ENCODE peak calls at places on chromosomes 7 and 10, in seven cellular contexts. R is neural crest cell; G is foreskin keratinocyte; T is NCI-H2081; E is GM13976; F is T1000; V is stimulated activated CD8-positive, alpha-beta memory T cell treated with anti-CD3 and anti-CD28 coated beads, Interleukin-12 subunit alpha, Interleukin-12 subunit beta, amount 100 ng/mL, for 4 hours. W is an unnamed sample.
A peak's percentile ranks its signal among the peaks of the same experiment; 100 is the strongest.

GRCh38 chr10:37860494-37861190 is 3.2 kb upstream of the ZNF248 start:
- DNase-seq in R (no peak), G (peak; percentile 37), T (no peak), E (no peak), F (peak; percentile 59), V (no peak), W (no peak)

GRCh38 chr7:38178004-38178694 is at the start of gene STARD3NL:
- DNase-seq in R (peak; percentile 95), G (peak; percentile 99), T (peak; percentile 100), E (peak; percentile 95), F (peak; percentile 97), V (peak; percentile 75), W (peak; percentile 99)

GRCh38 chr7:73899731-73900142 is 38.8 kb downstream of the TMEM270 start:
- DNase-seq in R (no peak), G (peak; percentile 25), T (no peak), E (no peak), F (peak; percentile 44), V (no peak), W (no peak)

GRCh38 chr10:5618829-5619228 is 47.6 kb downstream of the ASB13 start:
- DNase-seq in R (no peak), G (no peak), T (no peak), E (no peak), F (no peak), V (no peak), W (no peak)

GRCh38 chr7:54773472-54774399 is 14.7 kb upstream of the SEC61G start:
- DNase-seq in R (peak; percentile 81), G (peak; percentile 40), T (peak; percentile 84), E (peak; percentile 70), F (peak; percentile 69), V (peak; percentile 10), W (peak; percentile 81)

GRCh38 chr7:106012184-106012583 is 49.1 kb downstream of the CDHR3 start:
- DNase-seq in R (no peak), G (no peak), T (no peak), E (no peak), F (no peak), V (no peak), W (no peak)

GRCh38 chr7:51261117-51261835 is 55.3 kb downstream of the COBL start:
- DNase-seq in R (no peak), G (no peak), T (no peak), E (no peak), F (no peak), V (no peak), W (no peak)

GRCh38 chr10:71337219-71337625 is 18.2 kb downstream of the SLC29A3 start:
- DNase-seq in R (no peak), G (no peak), T (no peak), E (no peak), F (no peak), V (no peak), W (no peak)

GRCh38 chr10:100522945-100523344 is 3.3 kb upstream of the SEC31B start:
- DNase-seq in R (no peak), G (no peak), T (no peak), E (no peak), F (no peak), V (no peak), W (no peak)

GRCh38 chr10:94402204-94403033 is at the start of gene TBC1D12:
- DNase-seq in R (peak; percentile 89), G (peak; percentile 84), T (peak; percentile 94), E (peak; percentile 91), F (peak; percentile 96), V (peak; percentile 14), W (peak; percentile 95)

GRCh38 chr7:19009241-19009935 is 108.0 kb downstream of the TWIST1 start:
- DNase-seq in R (no peak), G (peak; percentile 24), T (no peak), E (no peak), F (no peak), V (no peak), W (no peak)

GRCh38 chr7:47500103-47500563 is 81.8 kb downstream of the TNS3 start:
- DNase-seq in R (no peak), G (no peak), T (no peak), E (no peak), F (no peak), V (no peak), W (peak; percentile 83)

GRCh38 chr10:7260912-7261700 is 149.7 kb downstream of the SFMBT2 start:
- DNase-seq in R (no peak), G (peak; percentile 56), T (no peak), E (no peak), F (peak; percentile 22), V (no peak), W (no peak)

GRCh38 chr7:155316427-155317113 is 18.9 kb downstream of the INSIG1 start:
- DNase-seq in R (no peak), G (no peak), T (no peak), E (no peak), F (no peak), V (no peak), W (no peak)

GRCh38 chr7:90262438-90262837 is 17.5 kb downstream of the CFAP69 start:
- DNase-seq in R (no peak), G (no peak), T (peak; percentile 8), E (peak; percentile 43), F (no peak), V (no peak), W (no peak)

GRCh38 chr10:3897156-3897555 is 112.1 kb upstream of the KLF6 start:
- DNase-seq in R (no peak), G (peak; percentile 87), T (no peak), E (no peak), F (no peak), V (no peak), W (no peak)

GRCh38 chr10:31064334-31064733 is 32.7 kb upstream of the ZNF438 start:
- DNase-seq in R (no peak), G (no peak), T (no peak), E (no peak), F (no peak), V (no peak), W (peak; percentile 23)

GRCh38 chr10:65670087-65670486 is 1255.7 kb upstream of the LRRTM3 start:
- DNase-seq in R (no peak), G (no peak), T (no peak), E (no peak), F (no peak), V (no peak), W (no peak)

GRCh38 chr7:12970626-12971025 is 283.2 kb downstream of the ARL4A start:
- DNase-seq in R (no peak), G (no peak), T (no peak), E (no peak), F (no peak), V (no peak), W (no peak)

GRCh38 chr10:127886371-127887051 is 6.2 kb downstream of the CLRN3 start:
- DNase-seq in R (no peak), G (no peak), T (no peak), E (no peak), F (no peak), V (no peak), W (peak; percentile 67)

GRCh38 chr7:129315916-129316315 is 91.1 kb downstream of the AHCYL2 start:
- DNase-seq in R (no peak), G (no peak), T (no peak), E (no peak), F (no peak), V (no peak), W (no peak)

GRCh38 chr7:155338632-155339320 is 41.1 kb downstream of the INSIG1 start:
- DNase-seq in R (no peak), G (no peak), T (no peak), E (peak; percentile 43), F (no peak), V (peak; percentile 23), W (no peak)

GRCh38 chr10:48604408-48605263 is at the start of gene ARHGAP22:
- DNase-seq in R (peak; percentile 8), G (no peak), T (no peak), E (peak; percentile 76), F (peak; percentile 58), V (no peak), W (peak; percentile 31)

GRCh38 chr10:32408690-32409089 is 37.2 kb upstream of the CCDC7 start:
- DNase-seq in R (no peak), G (no peak), T (no peak), E (no peak), F (no peak), V (no peak), W (no peak)

GRCh38 chr10:132273966-132274365 is 33.8 kb downstream of the STK32C start:
- DNase-seq in R (no peak), G (no peak), T (no peak), E (no peak), F (no peak), V (no peak), W (no peak)

GRCh38 chr7:128405345-128406146 is 4.2 kb downstream of the IMPDH1 start:
- DNase-seq in R (peak; percentile 47), G (no peak), T (peak; percentile 67), E (peak; percentile 90), F (no peak), V (peak; percentile 54), W (no peak)

GRCh38 chr10:128059266-128059850 is 66.9 kb downstream of the MKI67 start:
- DNase-seq in R (no peak), G (no peak), T (no peak), E (no peak), F (no peak), V (no peak), W (no peak)

GRCh38 chr10:44960098-44960480 is 487 bp downstream of the RASSF4 start:
- DNase-seq in R (no peak), G (no peak), T (no peak), E (no peak), F (no peak), V (no peak), W (peak; percentile 10)

GRCh38 chr7:30510124-30511074 is 5.8 kb upstream of the GGCT start:
- DNase-seq in R (no peak), G (no peak), T (peak; percentile 54), E (no peak), F (no peak), V (no peak), W (no peak)

GRCh38 chr7:144728556-144728955 is 107.3 kb downstream of the TPK1 start:
- DNase-seq in R (no peak), G (no peak), T (no peak), E (no peak), F (no peak), V (no peak), W (no peak)

GRCh38 chr7:151117565-151117964 is 31.3 kb downstream of the AGAP3 start:
- DNase-seq in R (no peak), G (no peak), T (no peak), E (no peak), F (no peak), V (no peak), W (no peak)

GRCh38 chr10:21525367-21526183 is at the start of gene SKIDA1:
- DNase-seq in R (peak; percentile 89), G (peak; percentile 80), T (peak; percentile 92), E (peak; percentile 73), F (peak; percentile 99), V (no peak), W (peak; percentile 81)